ENCODE peak calls at places on chromosomes 16 and 17, in four cellular contexts. O is upper lobe of right lung, X is cardiac fibroblast, K is AG09319. E is an unnamed sample.

GRCh38 chr16:23901178-23902131 is 65.7 kb downstream of the PRKCB start:
- DNase-seq in X (no peak), K (no peak), O (no peak), E (no peak)

GRCh38 chr16:55297062-55297909 is 26.7 kb upstream of the IRX6 start:
- DNase-seq in O (no peak), K (no peak), X (no peak), E (no peak)

GRCh38 chr16:79049040-79049439 is 551.5 kb downstream of the MAF start:
- DNase-seq in O (no peak), X (no peak), K (no peak), E (no peak)

GRCh38 chr17:16439303-16439791 is 24.0 kb downstream of the TRPV2 start:
- DNase-seq in X (no peak), K (no peak), O (no peak), E (no peak)

GRCh38 chr17:75475851-75476250 is 19.4 kb downstream of the TMEM94 start:
- DNase-seq in X (peak), K (no peak), O (no peak), E (no peak)

GRCh38 chr17:38550661-38551060 is 55.1 kb downstream of the SRCIN1 start:
- DNase-seq in X (peak), K (peak), O (no peak), E (no peak)

GRCh38 chr16:64910351-64910750 is 211.5 kb downstream of the CDH11 start:
- DNase-seq in K (peak), X (peak), O (no peak), E (no peak)

GRCh38 chr16:53872248-53873221 is 168.6 kb downstream of the FTO start:
- DNase-seq in X (peak), K (peak), O (no peak), E (no peak)

GRCh38 chr17:18191071-18191667 is 7.5 kb downstream of the ALKBH5 start:
- DNase-seq in K (no peak), X (peak), O (no peak), E (no peak)

GRCh38 chr16:58970775-58971174 is 236.7 kb upstream of the GOT2 start:
- DNase-seq in O (no peak), K (peak), X (no peak), E (no peak)

GRCh38 chr16:49748322-49748721 is 107.6 kb downstream of the ZNF423 start:
- DNase-seq in O (no peak), K (no peak), X (peak), E (peak)

GRCh38 chr17:60168654-60169053 is 18.9 kb downstream of the CA4 start:
- DNase-seq in X (no peak), O (no peak), K (no peak), E (no peak)

GRCh38 chr17:72338847-72339790 is 218.3 kb downstream of the SOX9 start:
- DNase-seq in X (peak), K (peak), O (no peak), E (no peak)

GRCh38 chr17:63116228-63116627 is 150.2 kb downstream of the TANC2 start:
- DNase-seq in K (no peak), X (no peak), O (no peak), E (no peak)
- TF ChIP-seq CTCF in K (no peak), X (no peak), O (no peak), E (no peak)

DNA sequence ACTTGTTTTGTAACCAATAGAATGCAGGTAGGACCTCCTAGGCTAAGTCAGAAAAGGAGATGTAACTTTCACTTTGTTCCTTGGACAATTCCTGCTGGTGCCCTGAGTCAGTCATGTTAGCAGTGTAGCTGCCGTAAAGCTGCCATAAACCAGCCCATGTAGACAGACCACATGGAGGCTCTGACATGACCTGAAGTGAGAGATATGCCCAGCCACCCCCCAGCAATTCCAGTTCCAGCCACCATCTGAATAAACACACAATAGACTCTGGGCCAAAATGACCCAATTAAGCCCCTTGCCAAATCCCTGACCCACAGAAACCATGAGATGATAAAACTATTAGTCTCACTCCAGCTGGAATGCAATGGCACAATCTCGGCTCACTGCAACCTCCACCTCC is 20.6 kb downstream of the SMURF2 start:
- DNase-seq in X (peak), K (peak), O (no peak), E (peak)
- TF ChIP-seq CTCF in X (no peak), K (no peak), O (no peak), E (no peak)

DNA sequence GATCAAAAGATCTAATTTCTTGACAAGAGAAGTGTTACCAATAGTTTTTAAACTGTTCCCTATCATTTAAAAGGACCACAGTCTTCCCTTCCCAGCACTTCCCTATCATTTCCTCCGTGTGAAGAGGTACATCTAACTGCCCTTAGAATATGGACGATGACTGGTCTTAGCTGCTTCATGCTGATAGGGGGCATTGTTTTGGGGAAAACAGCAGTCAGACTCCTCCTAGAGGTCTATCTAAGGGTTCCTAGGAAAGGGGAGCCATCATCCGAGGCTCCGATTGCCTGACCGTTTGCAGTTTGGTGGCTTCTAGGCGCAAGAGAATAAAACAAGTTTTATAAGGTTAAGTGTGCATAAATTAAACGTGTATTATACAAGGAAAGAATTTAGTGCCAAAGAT is 7.1 kb downstream of the FZD2 start:
- DNase-seq in O (no peak), K (no peak), X (no peak), E (no peak)
- TF ChIP-seq CTCF in O (no peak), K (no peak), X (no peak), E (no peak)

GRCh38 chr17:45895304-45895968 is 1.1 kb downstream of the MAPT start:
- DNase-seq in O (no peak), X (peak), K (no peak), E (peak)
- TF ChIP-seq CTCF in O (no peak), X (no peak), K (no peak), E (no peak)

E was measured in activated CD8-positive, alpha-beta T cell treated with anti-CD3 and anti-CD28 coated beads for 36 hours.